ENCODE peak calls at places on chromosomes 12 and 14, in seven cellular contexts. F is NCI-H460, B is Caco-2, R is posterior vena cava, W is DMS153, N is esophagus muscularis mucosa, P is neural crest cell. D is an unnamed sample.

GRCh38 chr14:20730921-20731320 is 14.8 kb upstream of the EDDM3A start:
- DNase-seq in R (no peak), W (no peak), F (peak; percentile 63), B (no peak), P (no peak), N (no peak), D (no peak)

GRCh38 chr12:60992087-60992486 is 1268.1 kb upstream of the USP15 start:
- DNase-seq in B (no peak), N (no peak), R (no peak), P (no peak), F (no peak), W (no peak), D (no peak)

GRCh38 chr12:63826002-63826585 is 18.4 kb upstream of the SRGAP1 start:
- DNase-seq in B (peak; percentile 35), N (no peak), F (peak; percentile 68), W (no peak), R (no peak), P (no peak), D (no peak)

GRCh38 chr14:27623782-27624181 is 1025.9 kb upstream of the NOVA1 start:
- DNase-seq in F (no peak), P (no peak), W (no peak), N (no peak), R (no peak), B (no peak), D (no peak)

GRCh38 chr14:104256025-104256424 is 117.6 kb downstream of the KIF26A start:
- DNase-seq in R (no peak), B (no peak), P (no peak), F (no peak), N (no peak), W (no peak), D (no peak)

GRCh38 chr12:67909091-67909531 is 80.1 kb upstream of the IFNG-AS1 start:
- DNase-seq in W (no peak), P (no peak), R (no peak), F (no peak), B (no peak), N (no peak), D (no peak)

GRCh38 chr14:38755036-38755435 is 348.0 kb downstream of the SEC23A start:
- DNase-seq in B (no peak), N (no peak), W (no peak), F (no peak), R (no peak), P (no peak), D (no peak)

GRCh38 chr14:86464386-86464785 is 934.4 kb downstream of the FLRT2 start:
- DNase-seq in N (no peak), P (no peak), R (no peak), W (no peak), F (no peak), B (no peak), D (no peak)

GRCh38 chr12:12930633-12931032 is 21.3 kb downstream of the GPRC5D start:
- DNase-seq in W (no peak), P (no peak), B (no peak), F (no peak), R (no peak), N (no peak), D (no peak)

GRCh38 chr12:118715647-118716046 is 265.7 kb upstream of the SRRM4 start:
- DNase-seq in P (no peak), F (no peak), B (no peak), N (no peak), R (no peak), W (no peak), D (no peak)

GRCh38 chr12:31896514-31897039 is 62.6 kb upstream of the RESF1 start:
- DNase-seq in W (no peak), N (no peak), B (no peak), F (no peak), P (no peak), R (no peak), D (no peak)

GRCh38 chr12:49974231-49974675 is 1.5 kb downstream of the AQP6 start:
- DNase-seq in P (peak; percentile 40), B (peak; percentile 68), R (no peak), W (no peak), F (peak; percentile 56), N (no peak), D (no peak)

GRCh38 chr14:103207038-103207403 is 83.8 kb downstream of the TNFAIP2 start:
- DNase-seq in N (peak; percentile 94), R (peak; percentile 96), P (no peak), F (no peak), B (no peak), W (no peak), D (no peak)

GRCh38 chr12:131675126-131676080 is 35.5 kb upstream of the SFSWAP start:
- DNase-seq in F (no peak), W (no peak), B (no peak), P (no peak), R (no peak), N (no peak), D (peak; percentile 67)

GRCh38 chr14:66426451-66426850 is 59.7 kb upstream of the CCDC196 start:
- DNase-seq in F (no peak), W (no peak), P (no peak), N (no peak), B (no peak), R (no peak), D (no peak)

GRCh38 chr14:74286736-74287135 is 16.0 kb downstream of the ABCD4 start:
- DNase-seq in W (no peak), P (no peak), N (no peak), R (no peak), F (no peak), B (no peak), D (no peak)

GRCh38 chr12:53221203-53222076 is 10.6 kb downstream of the RARG start:
- DNase-seq in N (no peak), B (peak; percentile 87), R (peak; percentile 92), W (no peak), P (peak; percentile 53), F (peak; percentile 54), D (peak; percentile 93)

GRCh38 chr12:13627536-13627935 is 353.9 kb downstream of the GRIN2B start:
- DNase-seq in P (no peak), R (no peak), W (no peak), F (no peak), N (no peak), B (no peak), D (no peak)

GRCh38 chr14:70871001-70871400 is 36.3 kb upstream of the PCNX1 start:
- DNase-seq in B (no peak), R (no peak), F (no peak), W (no peak), N (no peak), P (no peak), D (no peak)

GRCh38 chr12:25377475-25378179 is 126.9 kb upstream of the KRAS start:
- DNase-seq in R (no peak), W (no peak), P (no peak), N (no peak), B (no peak), F (no peak), D (no peak)

GRCh38 chr12:52682381-52682660 is 2.1 kb upstream of the KRT1 start:
- DNase-seq in W (no peak), B (no peak), R (no peak), N (no peak), P (no peak), F (no peak), D (no peak)

GRCh38 chr12:459050-459429 is 699 bp upstream of the B4GALNT3 start:
- DNase-seq in B (no peak), W (no peak), F (no peak), N (no peak), P (no peak), R (no peak), D (no peak)

GRCh38 chr12:8668441-8668840 is 5.8 kb upstream of the MFAP5 start:
- DNase-seq in R (peak; percentile 17), F (no peak), N (no peak), P (no peak), W (no peak), B (no peak), D (no peak)

GRCh38 chr12:53965251-53966069 is 7.5 kb upstream of the HOXC11 start:
- DNase-seq in N (no peak), P (no peak), R (peak; percentile 87), W (no peak), B (no peak), F (no peak), D (no peak)

GRCh38 chr12:56271031-56271430 is 4.3 kb downstream of the COQ10A start:
- DNase-seq in N (no peak), R (no peak), B (no peak), F (no peak), W (no peak), P (no peak), D (no peak)

D was measured in mesenteric fat pad.